ENCODE peak calls at places on chromosomes 7 and 10, in four cellular contexts. R is HepG2, K is K562, A is WTC11. F is an unnamed sample.

GRCh38 chr7:148865283-148865682 is 18.8 kb downstream of the EZH2 start:
- DNase-seq in R (no peak), K (no peak), A (no peak), F (no peak)

GRCh38 chr7:70647801-70648491 is 484.0 kb upstream of the GALNT17 start:
- DNase-seq in R (no peak), K (no peak), A (no peak), F (peak)

GRCh38 chr10:70255329-70256299 is 22.4 kb upstream of the PPA1 start:
- DNase-seq in R (peak), K (no peak), A (no peak), F (no peak)

GRCh38 chr10:111455776-111456426 is 379.1 kb downstream of the ADRA2A start:
- DNase-seq in R (no peak), K (no peak), A (no peak), F (no peak)

GRCh38 chr10:117486606-117487005 is 55.9 kb upstream of the EMX2 start:
- DNase-seq in R (no peak), K (no peak), A (no peak), F (no peak)

GRCh38 chr10:1477578-1477977 is 259.7 kb downstream of the ADARB2 start:
- DNase-seq in R (no peak), K (no peak), A (no peak), F (no peak)

GRCh38 chr7:121447191-121447920 is 51.2 kb upstream of the FAM3C start:
- DNase-seq in R (no peak), K (no peak), A (no peak), F (no peak)

GRCh38 chr7:122327969-122328368 is 23.4 kb upstream of the FEZF1 start:
- DNase-seq in R (no peak), K (no peak), A (no peak), F (no peak)

GRCh38 chr10:133007360-133007858 is 65.0 kb upstream of the CFAP46 start:
- DNase-seq in R (no peak), K (no peak), A (no peak), F (no peak)

GRCh38 chr7:107201795-107202450 is 33.1 kb downstream of the HBP1 start:
- DNase-seq in R (peak), K (peak), A (peak), F (no peak)

GRCh38 chr7:12062062-12062461 is 149.0 kb upstream of the TMEM106B start:
- DNase-seq in R (no peak), K (no peak), A (peak), F (no peak)

GRCh38 chr10:71860243-71861029 is 9.4 kb upstream of the PSAP start:
- DNase-seq in R (peak), K (peak), A (peak), F (no peak)

GRCh38 chr7:140008755-140009610 is 53.8 kb downstream of the PARP12 start:
- DNase-seq in R (no peak), K (no peak), A (no peak), F (no peak)

GRCh38 chr10:115710136-115710535 is 562.9 kb downstream of the GFRA1 start:
- DNase-seq in R (no peak), K (no peak), A (no peak), F (no peak)

GRCh38 chr7:103752995-103753394 is 236.5 kb downstream of the RELN start:
- DNase-seq in R (no peak), K (no peak), A (no peak), F (no peak)

GRCh38 chr7:131738066-131738465 is 181.6 kb upstream of the PODXL start:
- DNase-seq in R (no peak), K (no peak), A (peak), F (no peak)

GRCh38 chr7:53656881-53657280 is 621.4 kb downstream of the POM121L12 start:
- DNase-seq in R (no peak), K (no peak), A (no peak), F (no peak)

GRCh38 chr7:47580811-47581331 is 1.0 kb downstream of the TNS3 start:
- DNase-seq in R (peak), K (no peak), A (no peak), F (no peak)

GRCh38 chr7:137482466-137482865 is 138.9 kb upstream of the PTN start:
- DNase-seq in R (no peak), K (no peak), A (no peak), F (no peak)

GRCh38 chr10:21161647-21162046 is 264.5 kb upstream of the NEBL start:
- DNase-seq in R (no peak), K (no peak), A (no peak), F (no peak)

GRCh38 chr7:105210721-105211205 is 178.0 kb downstream of the SRPK2 start:
- DNase-seq in R (no peak), K (no peak), A (no peak), F (peak)

GRCh38 chr7:30445770-30446169 is 32.8 kb downstream of the NOD1 start:
- DNase-seq in R (peak), K (peak), A (peak), F (peak)

GRCh38 chr10:15084502-15084922 is 4.1 kb downstream of the ACBD7 start:
- DNase-seq in R (peak), K (no peak), A (peak), F (no peak)

GRCh38 chr10:43384252-43385221 is 13.1 kb downstream of the FXYD4 start:
- DNase-seq in R (no peak), K (no peak), A (no peak), F (no peak)

GRCh38 chr7:120806669-120807068 is 51.3 kb downstream of the TSPAN12 start:
- DNase-seq in R (no peak), K (no peak), A (no peak), F (no peak)

GRCh38 chr7:95430864-95431263 is 4.0 kb downstream of the PON2 start:
- DNase-seq in R (peak), K (no peak), A (no peak), F (no peak)

GRCh38 chr10:70601775-70602174 is 766 bp downstream of the PRF1 start:
- DNase-seq in R (no peak), K (no peak), A (no peak), F (no peak)

DNA sequence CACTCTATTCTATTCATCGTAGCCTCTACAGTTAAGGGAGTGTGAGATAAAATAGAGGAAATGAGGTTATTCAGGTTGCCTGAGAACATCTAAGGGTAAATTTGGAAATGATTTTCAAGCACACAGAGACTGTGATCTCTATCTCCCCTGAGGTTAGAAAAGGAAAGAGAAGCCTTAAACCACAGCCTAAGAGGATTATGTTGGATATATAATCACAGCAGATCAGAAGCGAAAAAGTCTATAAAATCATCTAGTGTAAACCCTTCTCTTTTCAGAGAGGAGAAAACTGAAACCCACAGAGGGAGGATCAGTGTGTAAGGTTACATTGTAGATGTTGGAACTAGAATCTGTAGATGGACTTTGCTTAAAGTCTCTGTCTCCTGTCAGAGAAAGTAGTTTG is 90.6 kb upstream of the SEMA3E start:
- DNase-seq in R (no peak), K (no peak), A (no peak), F (no peak)
- TF ChIP-seq TCF7 in R (no peak), K (no peak), A (no peak), F (no peak)

GRCh38 chr10:85170026-85170425 is 841.6 kb downstream of the CCSER2 start:
- DNase-seq in R (no peak), K (no peak), A (no peak), F (no peak)

GRCh38 chr10:85168287-85168686 is 839.9 kb downstream of the CCSER2 start:
- DNase-seq in R (no peak), K (no peak), A (no peak), F (no peak)
- TF ChIP-seq TCF7 in R (no peak), K (no peak), A (no peak), F (no peak)

DNA sequence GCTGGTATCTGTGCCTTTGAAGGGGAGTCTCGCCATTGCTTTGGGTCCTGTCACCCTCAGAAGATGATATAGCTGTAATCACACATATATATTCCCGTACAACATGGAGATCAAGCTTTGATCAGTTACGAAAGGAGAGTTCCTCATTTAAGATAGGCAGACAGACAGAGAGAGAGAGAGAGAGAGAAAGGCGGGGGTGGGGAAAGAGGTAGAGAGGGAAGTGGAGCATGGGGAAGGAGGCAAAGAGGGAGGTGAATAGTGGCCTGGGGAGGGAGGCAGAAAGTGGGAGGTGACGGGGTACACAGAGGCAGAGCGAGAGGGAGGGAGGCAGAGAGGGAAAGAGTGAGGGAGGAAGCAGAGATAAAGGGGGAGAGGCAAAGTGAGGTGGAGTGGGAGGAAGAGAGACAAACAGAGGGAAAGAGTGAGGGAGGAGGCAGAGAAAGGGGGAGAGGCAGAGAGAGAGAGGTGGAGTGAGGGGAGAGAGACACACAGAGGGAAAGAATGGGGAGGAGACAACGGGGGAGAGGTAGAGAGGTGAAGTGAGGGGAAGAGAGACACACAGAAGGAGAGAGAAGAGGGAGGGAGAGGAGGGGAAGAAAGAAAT is 44.6 kb upstream of the C1QL3 start:
- DNase-seq in R (no peak), K (no peak), A (no peak), F (no peak)
- TF ChIP-seq TCF7 in R (no peak), K (no peak), A (no peak), F (no peak)

GRCh38 chr10:122290334-122290733 is 19.2 kb downstream of the BTBD16 start:
- DNase-seq in R (peak), K (no peak), A (no peak), F (no peak)

GRCh38 chr10:122291739-122292138 is 20.6 kb downstream of the BTBD16 start:
- DNase-seq in R (no peak), K (no peak), A (no peak), F (no peak)

GRCh38 chr10:122288917-122289316 is 17.8 kb downstream of the BTBD16 start:
- DNase-seq in R (no peak), K (no peak), A (no peak), F (no peak)

GRCh38 chr10:122292376-122292775 is 21.3 kb downstream of the BTBD16 start:
- DNase-seq in R (no peak), K (no peak), A (no peak), F (no peak)

DNA sequence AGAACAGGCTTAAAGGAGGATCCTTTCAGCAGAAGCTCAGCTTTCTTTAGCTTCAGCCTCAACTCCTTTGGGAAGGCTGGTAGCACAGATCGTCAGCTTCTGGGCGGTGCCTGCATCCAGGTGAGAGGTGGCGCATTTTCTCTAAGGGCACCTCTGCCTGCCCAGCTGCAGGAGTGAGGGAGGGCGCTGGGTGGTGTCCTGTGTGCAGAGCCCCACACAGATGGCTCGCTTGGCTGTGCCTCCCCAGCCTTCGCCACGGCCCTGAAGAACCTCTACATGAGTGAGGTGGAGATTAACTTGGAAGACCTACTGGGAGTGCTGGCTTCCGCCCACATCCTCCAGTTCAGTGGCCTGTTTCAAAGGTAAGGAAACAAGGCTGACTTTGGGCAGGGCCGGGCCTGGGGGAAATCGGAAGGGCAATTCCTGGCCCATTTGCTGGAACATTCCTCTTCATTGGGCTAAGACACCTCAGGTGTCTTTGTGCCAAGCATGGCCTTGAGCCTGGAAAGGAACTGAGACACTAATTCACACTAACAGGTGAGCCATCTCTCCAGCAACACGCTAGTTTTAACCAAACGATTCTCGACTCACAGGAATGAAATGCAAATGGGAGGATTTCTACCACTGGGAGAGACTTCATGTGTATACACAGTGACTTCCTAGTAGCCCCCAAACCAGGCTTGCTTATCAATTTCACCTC is 19.9 kb downstream of the BTBD16 start:
- DNase-seq in R (no peak), K (no peak), A (no peak), F (no peak)
- TF ChIP-seq TCF7 in R (no peak), K (no peak), A (no peak), F (no peak)

GRCh38 chr10:102595293-102595692 is 49.0 kb upstream of the TRIM8 start:
- DNase-seq in R (no peak), K (no peak), A (no peak), F (no peak)

GRCh38 chr10:102593074-102593803 is 51.0 kb upstream of the TRIM8 start:
- DNase-seq in R (peak), K (peak), A (no peak), F (no peak)

GRCh38 chr10:102595914-102596313 is 48.4 kb upstream of the TRIM8 start:
- DNase-seq in R (no peak), K (no peak), A (no peak), F (no peak)

GRCh38 chr10:102596506-102596971 is 47.7 kb upstream of the TRIM8 start:
- DNase-seq in R (peak), K (peak), A (peak), F (no peak)

DNA sequence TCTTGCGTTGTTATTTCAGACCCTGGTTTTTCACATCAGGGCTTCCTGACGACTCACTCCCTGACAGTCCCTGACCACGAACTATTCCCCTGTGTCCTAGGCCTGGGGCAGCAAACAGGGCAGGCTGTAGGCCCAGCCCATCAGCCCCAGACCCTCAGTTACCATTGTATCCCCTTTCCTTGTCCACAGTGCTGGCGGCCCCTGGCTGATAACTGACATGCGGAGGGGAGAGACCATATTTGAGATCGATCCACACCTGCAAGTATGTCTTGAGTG is 50.5 kb upstream of the TRIM8 start:
- DNase-seq in R (no peak), K (no peak), A (no peak), F (no peak)
- TF ChIP-seq TCF7 in R (no peak), K (no peak), A (no peak), F (no peak)

DNA sequence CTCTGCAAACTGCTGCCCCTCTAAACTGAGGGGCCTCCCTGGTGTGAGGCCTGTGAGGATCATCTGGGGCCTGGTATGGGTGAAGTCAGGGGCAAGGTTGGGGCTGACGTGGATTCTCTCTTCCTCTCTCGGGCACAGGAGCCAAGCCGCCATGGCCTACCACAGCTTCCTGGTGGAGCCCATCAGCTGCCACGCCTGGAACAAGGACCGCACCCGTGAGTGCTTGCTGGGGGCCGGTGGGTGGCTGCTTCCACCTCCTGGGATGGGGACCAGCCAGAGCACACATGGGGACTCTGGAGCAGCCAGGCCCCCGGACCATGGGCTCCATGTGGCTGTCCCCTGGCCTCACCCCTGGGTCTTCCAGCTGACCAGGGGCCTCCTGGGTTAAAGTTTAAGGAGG is 11.0 kb downstream of the ARPC1B start:
- DNase-seq in R (no peak), K (no peak), A (no peak), F (no peak)
- TF ChIP-seq TCF7 in R (no peak), K (no peak), A (no peak), F (no peak)

GRCh38 chr10:91010952-91011351 is 90.1 kb upstream of the ANKRD1 start:
- DNase-seq in R (no peak), K (no peak), A (no peak), F (no peak)

GRCh38 chr10:91006752-91007346 is 86.0 kb upstream of the ANKRD1 start:
- DNase-seq in R (no peak), K (no peak), A (no peak), F (peak)

GRCh38 chr10:91007656-91008055 is 86.8 kb upstream of the ANKRD1 start:
- DNase-seq in R (no peak), K (no peak), A (no peak), F (no peak)

GRCh38 chr10:91006001-91006751 is 85.3 kb upstream of the ANKRD1 start:
- DNase-seq in R (peak), K (peak), A (peak), F (peak)

GRCh38 chr10:91009121-91009520 is 88.2 kb upstream of the ANKRD1 start:
- DNase-seq in R (no peak), K (no peak), A (no peak), F (no peak)
- TF ChIP-seq TCF7 in R (no peak), K (no peak), A (no peak), F (no peak)

DNA sequence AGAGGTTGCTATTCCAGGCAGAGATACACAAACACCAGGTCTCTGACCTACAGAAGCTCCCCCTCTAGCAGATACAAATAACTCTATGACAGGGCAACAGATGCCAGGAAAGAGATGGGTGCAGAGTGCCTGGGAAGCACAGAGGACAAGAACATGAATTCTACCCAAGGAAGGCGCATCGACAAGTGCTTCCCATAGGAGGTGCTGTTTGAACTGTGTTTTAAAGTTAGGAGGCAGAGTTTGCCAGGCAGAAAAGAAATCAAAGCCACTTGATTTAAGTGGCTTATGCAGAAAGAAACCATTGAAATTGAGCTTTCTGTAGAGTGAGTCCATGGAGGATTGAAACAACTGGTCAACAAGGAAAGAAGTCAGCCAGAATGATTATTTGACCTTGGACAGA is 35.3 kb upstream of the EGR2 start:
- DNase-seq in R (no peak), K (no peak), A (peak), F (no peak)
- TF ChIP-seq TCF7 in R (no peak), K (no peak), A (no peak), F (no peak)

F was measured in GM12878.